ENCODE peak calls at places on chromosomes 16 and 17, in eight cellular contexts. Z is lower leg skin; S is ovary; G is uterus; D is CD8-positive, alpha-beta T cell; A is endodermal cell; V is progenitor cell of endocrine pancreas; W is thyroid gland. C is an unnamed sample.

GRCh38 chr17:72683506-72684404 is 408.7 kb downstream of the SLC39A11 start:
- DNase-seq in S (no peak), Z (no peak), G (no peak), D (no peak), V (no peak), W (peak), A (peak), C (no peak)

GRCh38 chr17:31525801-31526549 is 134.5 kb downstream of the RAB11FIP4 start:
- DNase-seq in G (no peak), V (no peak), S (no peak), D (no peak), A (peak), W (no peak), Z (no peak), C (no peak)

GRCh38 chr16:28038401-28038800 is 25.1 kb downstream of the GSG1L start:
- DNase-seq in A (no peak), Z (no peak), G (no peak), V (no peak), W (no peak), S (no peak), D (no peak), C (no peak)

GRCh38 chr16:86492961-86493639 is 17.2 kb upstream of the FOXF1 start:
- DNase-seq in V (no peak), Z (no peak), G (no peak), D (no peak), S (no peak), A (no peak), W (no peak), C (no peak)

GRCh38 chr17:39002991-39003715 is 36.0 kb upstream of the FBXO47 start:
- DNase-seq in S (no peak), Z (peak), V (no peak), W (peak), G (peak), A (no peak), D (peak), C (no peak)

GRCh38 chr16:79599837-79600635 is 501 bp downstream of the MAF start:
- DNase-seq in W (peak), Z (peak), D (no peak), G (peak), A (peak), V (peak), S (peak), C (peak)

GRCh38 chr17:61009619-61010018 is 332.0 kb downstream of the BCAS3 start:
- DNase-seq in D (no peak), V (no peak), S (no peak), G (no peak), W (peak), Z (no peak), A (no peak), C (no peak)

GRCh38 chr17:68182940-68183551 is 64.8 kb upstream of the AMZ2 start:
- DNase-seq in A (peak), G (no peak), S (no peak), Z (peak), V (no peak), W (no peak), D (no peak), C (no peak)

GRCh38 chr17:73017653-73018052 is 74.8 kb downstream of the SLC39A11 start:
- DNase-seq in A (no peak), W (no peak), G (no peak), S (no peak), V (no peak), D (no peak), Z (no peak), C (no peak)

GRCh38 chr16:75099738-75100615 is 16.6 kb downstream of the LDHD start:
- DNase-seq in W (no peak), G (no peak), A (peak), V (no peak), S (no peak), D (no peak), Z (no peak), C (no peak)

GRCh38 chr17:22142091-22142490 is 449.8 kb downstream of the KCNJ18 start:
- DNase-seq in G (no peak), D (no peak), S (no peak), W (no peak), A (no peak), V (no peak), Z (no peak), C (no peak)

GRCh38 chr17:39080416-39081179 is 70.8 kb downstream of the PLXDC1 start:
- DNase-seq in G (peak), A (no peak), S (no peak), W (peak), V (no peak), D (no peak), Z (no peak), C (no peak)

GRCh38 chr17:2615882-2616281 is 22.4 kb downstream of the PAFAH1B1 start:
- DNase-seq in W (no peak), D (no peak), Z (no peak), A (no peak), V (no peak), S (no peak), G (no peak), C (no peak)

GRCh38 chr16:4454618-4455017 is 19.8 kb downstream of the NMRAL1 start:
- DNase-seq in G (no peak), Z (no peak), A (peak), D (no peak), S (no peak), W (no peak), V (no peak), C (peak)

GRCh38 chr16:56814537-56815432 is 50.2 kb upstream of the SLC12A3 start:
- DNase-seq in Z (no peak), D (no peak), S (no peak), W (no peak), A (no peak), G (no peak), V (no peak), C (no peak)

GRCh38 chr16:50093607-50094570 is 28.1 kb downstream of the HEATR3 start:
- DNase-seq in W (peak), S (no peak), V (no peak), Z (peak), G (peak), A (no peak), D (no peak), C (no peak)

GRCh38 chr17:62792122-62792800 is 15.9 kb downstream of the MARCHF10 start:
- DNase-seq in D (no peak), Z (peak), S (no peak), G (no peak), W (no peak), A (peak), V (no peak), C (no peak)

GRCh38 chr17:49496866-49497146 is 1.7 kb downstream of the NGFR start:
- DNase-seq in A (no peak), G (no peak), W (no peak), D (no peak), V (no peak), Z (no peak), S (no peak), C (no peak)

GRCh38 chr17:49494399-49494798 is 694 bp upstream of the NGFR start:
- DNase-seq in V (no peak), Z (no peak), W (no peak), A (no peak), G (no peak), S (no peak), D (no peak), C (no peak)

GRCh38 chr17:49495842-49496182 is 719 bp downstream of the NGFR start:
- DNase-seq in W (no peak), Z (no peak), A (peak), V (no peak), G (no peak), S (no peak), D (no peak), C (peak)

GRCh38 chr17:49496183-49496865 is 1.2 kb downstream of the NGFR start:
- DNase-seq in Z (peak), S (peak), A (peak), G (peak), D (peak), V (peak), W (peak), C (peak)

GRCh38 chr17:49494937-49495841 is at the start of gene NGFR:
- DNase-seq in D (no peak), V (no peak), G (no peak), Z (no peak), W (peak), S (peak), A (peak), C (peak)
- TF ChIP-seq CTCF in D (no peak), V (peak), G (no peak), Z (no peak), W (no peak), S (no peak), A (peak), C (no peak)

GRCh38 chr17:53142890-53143289 is 679.8 kb upstream of the KIF2B start:
- DNase-seq in Z (no peak), S (no peak), D (no peak), W (no peak), G (no peak), V (no peak), A (peak), C (no peak)
- TF ChIP-seq CTCF in Z (no peak), S (no peak), D (no peak), W (no peak), G (no peak), V (no peak), A (no peak), C (no peak)

DNA sequence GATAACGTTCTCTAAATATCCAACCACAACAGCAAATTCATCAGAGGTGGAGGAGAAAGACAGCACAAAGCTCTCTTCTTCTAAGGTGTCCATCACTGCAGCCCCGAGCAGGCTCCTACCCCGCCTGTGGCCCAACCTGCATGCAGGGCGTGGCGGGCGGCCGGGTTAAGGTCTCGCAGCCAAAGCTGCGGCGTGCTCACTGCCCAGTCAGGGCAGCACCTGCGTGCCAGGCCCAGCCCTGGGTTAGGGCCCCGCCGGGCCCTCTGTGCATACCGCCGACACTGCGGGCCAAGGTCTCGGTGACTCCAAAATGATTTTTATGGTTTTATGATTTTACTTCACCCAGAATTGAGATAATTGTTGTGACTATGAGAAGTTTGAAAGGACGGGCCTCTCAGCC is 57.8 kb downstream of the FOXK2 start:
- DNase-seq in Z (no peak), D (no peak), V (no peak), G (no peak), A (no peak), W (no peak), S (no peak), C (no peak)
- TF ChIP-seq CTCF in Z (no peak), D (no peak), V (no peak), G (no peak), A (no peak), W (no peak), S (no peak), C (no peak)

GRCh38 chr17:79905832-79906231 is 66.6 kb upstream of the CBX4 start:
- DNase-seq in A (no peak), Z (no peak), W (no peak), V (no peak), G (no peak), S (no peak), D (no peak), C (no peak)
- TF ChIP-seq CTCF in A (peak), Z (no peak), W (no peak), V (peak), G (no peak), S (no peak), D (no peak), C (peak)